ENCODE peak calls at places on chromosomes 2 and 18, in six cellular contexts. B, O, N, Q, Y and S are unnamed samples.

GRCh38 chr2:50401772-50402653 is 629.9 kb downstream of the NRXN1 start:
- DNase-seq in O (peak; percentile 61), B (peak; percentile 75), Q (peak; percentile 84), Y (peak; percentile 52), N (peak; percentile 70), S (peak; percentile 51)

GRCh38 chr18:65938592-65939372 is 188.0 kb downstream of the CDH7 start:
- DNase-seq in B (no peak), Q (peak; percentile 62), N (peak; percentile 36), O (peak; percentile 77), Y (no peak), S (peak; percentile 18)

GRCh38 chr2:239609583-239610310 is 208.9 kb upstream of the HDAC4 start:
- DNase-seq in N (no peak), B (no peak), Q (no peak), Y (no peak), O (peak; percentile 20), S (no peak)

GRCh38 chr2:235217814-235218213 is 266.0 kb downstream of the SH3BP4 start:
- DNase-seq in B (no peak), Y (peak; percentile 7), Q (no peak), N (no peak), O (no peak), S (peak; percentile 9)

GRCh38 chr2:28558918-28559317 is 63.1 kb downstream of the PLB1 start:
- DNase-seq in Q (no peak), N (no peak), B (no peak), O (no peak), Y (no peak), S (no peak)

GRCh38 chr2:150888337-150888736 is 373.3 kb downstream of the RBM43 start:
- DNase-seq in B (no peak), Q (no peak), O (no peak), Y (peak; percentile 72), N (no peak), S (peak; percentile 17)

GRCh38 chr2:230847883-230848388 is 16.8 kb upstream of the ITM2C start:
- DNase-seq in B (no peak), Q (peak; percentile 99), Y (peak; percentile 77), N (peak; percentile 96), O (peak; percentile 96), S (peak; percentile 82)

GRCh38 chr2:181457741-181458425 is 697 bp downstream of the ITGA4 start:
- DNase-seq in O (peak; percentile 43), N (no peak), B (peak; percentile 27), Y (peak; percentile 35), Q (no peak), S (peak; percentile 67)

GRCh38 chr18:62073882-62074281 is 113.0 kb downstream of the PIGN start:
- DNase-seq in Q (no peak), O (no peak), Y (no peak), N (no peak), B (no peak), S (no peak)

GRCh38 chr2:229164545-229165249 is 106.4 kb downstream of the PID1 start:
- DNase-seq in Y (peak; percentile 10), N (no peak), Q (no peak), B (no peak), O (no peak), S (peak; percentile 19)

GRCh38 chr2:186518945-186519344 is 32.9 kb downstream of the ZC3H15 start:
- DNase-seq in Q (no peak), B (no peak), Y (peak; percentile 67), N (peak; percentile 77), O (no peak), S (peak; percentile 90)

GRCh38 chr2:63827749-63828148 is 13.9 kb upstream of the UGP2 start:
- DNase-seq in N (peak; percentile 95), Q (no peak), B (no peak), O (no peak), Y (peak; percentile 88), S (peak; percentile 68)

GRCh38 chr18:26046419-26047077 is 43.9 kb downstream of the SS18 start:
- DNase-seq in O (no peak), N (no peak), B (no peak), Y (no peak), Q (no peak), S (no peak)

GRCh38 chr2:27494284-27494943 is 586 bp downstream of the FNDC4 start:
- DNase-seq in B (peak; percentile 29), N (peak; percentile 47), Y (peak; percentile 20), Q (peak; percentile 64), O (peak; percentile 43), S (peak; percentile 35)

GRCh38 chr18:32769242-32770180 is 3.3 kb downstream of the KLHL14 start:
- DNase-seq in Q (peak; percentile 75), B (no peak), O (peak; percentile 70), N (peak; percentile 35), Y (no peak), S (peak; percentile 33)

GRCh38 chr2:138615257-138615656 is 113.7 kb downstream of the SPOPL start:
- DNase-seq in Y (peak; percentile 80), O (no peak), Q (no peak), B (no peak), N (peak; percentile 96), S (peak; percentile 32)

GRCh38 chr2:67524236-67524635 is 127.1 kb downstream of the ETAA1 start:
- DNase-seq in Y (no peak), N (no peak), O (no peak), Q (no peak), B (no peak), S (peak; percentile 89)

GRCh38 chr2:85273732-85274731 is 53.8 kb downstream of the TGOLN2 start:
- DNase-seq in O (no peak), Y (peak; percentile 91), N (peak; percentile 53), B (no peak), Q (no peak), S (peak; percentile 80)

GRCh38 chr2:45069711-45070664 is 60.7 kb upstream of the SIX2 start:
- DNase-seq in Y (no peak), Q (peak; percentile 45), B (no peak), N (no peak), O (no peak), S (no peak)

GRCh38 chr2:239858179-239858578 is 167.0 kb downstream of the NDUFA10 start:
- DNase-seq in N (no peak), Q (no peak), B (peak; percentile 63), O (no peak), Y (no peak), S (no peak)

GRCh38 chr2:105754011-105754410 is 9.3 kb downstream of the NCK2 start:
- DNase-seq in O (no peak), N (no peak), Y (no peak), B (no peak), Q (no peak), S (no peak)

GRCh38 chr2:48983051-48983450 is 171.3 kb downstream of the FSHR start:
- DNase-seq in Y (no peak), Q (no peak), O (no peak), N (no peak), B (no peak), S (no peak)

GRCh38 chr2:218400167-218400929 is 680 bp downstream of the CTDSP1 start:
- DNase-seq in Q (peak; percentile 80), O (peak; percentile 60), Y (no peak), N (peak; percentile 31), B (peak; percentile 30), S (peak; percentile 47)

GRCh38 chr2:112821682-112822081 is 14.9 kb downstream of the IL1B start:
- DNase-seq in O (no peak), Y (no peak), Q (no peak), B (no peak), N (no peak), S (no peak)

GRCh38 chr18:49023281-49023937 is 72.6 kb upstream of the SMAD7 start:
- DNase-seq in N (no peak), Q (no peak), O (peak; percentile 25), Y (no peak), B (no peak), S (no peak)

GRCh38 chr2:183740241-183740640 is 616.0 kb downstream of the NUP35 start:
- DNase-seq in Q (no peak), N (peak; percentile 86), Y (no peak), O (no peak), B (no peak), S (no peak)

GRCh38 chr2:3462493-3463104 is 56.7 kb downstream of the ADI1 start:
- DNase-seq in N (no peak), O (no peak), Y (no peak), B (no peak), Q (no peak), S (no peak)

GRCh38 chr18:79400591-79401381 is 5.1 kb downstream of the NFATC1 start:
- DNase-seq in Y (no peak), B (no peak), O (no peak), N (no peak), Q (no peak), S (no peak)

GRCh38 chr2:54952978-54953456 is 97.2 kb downstream of the RTN4 start:
- DNase-seq in O (no peak), B (no peak), Y (no peak), N (no peak), Q (no peak), S (no peak)

GRCh38 chr18:10912790-10913560 is 236.4 kb downstream of the PIEZO2 start:
- DNase-seq in O (no peak), N (no peak), Y (peak; percentile 79), B (no peak), Q (no peak), S (peak; percentile 67)

GRCh38 chr18:10916865-10917264 is 232.5 kb downstream of the PIEZO2 start:
- DNase-seq in N (no peak), Y (no peak), O (no peak), B (no peak), Q (no peak), S (no peak)

GRCh38 chr18:10916387-10916786 is 233.0 kb downstream of the PIEZO2 start:
- DNase-seq in B (no peak), O (no peak), Q (no peak), N (no peak), Y (no peak), S (no peak)
- H4K91ac ChIP-seq in B (no peak overlapping the region), O (no peak overlapping the region), Q (no peak overlapping the region), N (no peak overlapping the region), Y (no peak overlapping the region), S (peak overlapping the region; percentile 64)

GRCh38 chr18:2293109-2293839 is 278.0 kb downstream of the METTL4 start:
- DNase-seq in O (no peak), N (peak; percentile 19), B (no peak), Y (no peak), Q (peak; percentile 55), S (no peak)
- H4K91ac ChIP-seq in O (no peak overlapping the region), N (no peak overlapping the region), B (no peak overlapping the region), Y (no peak overlapping the region), Q (no peak overlapping the region), S (no peak overlapping the region)

DNA sequence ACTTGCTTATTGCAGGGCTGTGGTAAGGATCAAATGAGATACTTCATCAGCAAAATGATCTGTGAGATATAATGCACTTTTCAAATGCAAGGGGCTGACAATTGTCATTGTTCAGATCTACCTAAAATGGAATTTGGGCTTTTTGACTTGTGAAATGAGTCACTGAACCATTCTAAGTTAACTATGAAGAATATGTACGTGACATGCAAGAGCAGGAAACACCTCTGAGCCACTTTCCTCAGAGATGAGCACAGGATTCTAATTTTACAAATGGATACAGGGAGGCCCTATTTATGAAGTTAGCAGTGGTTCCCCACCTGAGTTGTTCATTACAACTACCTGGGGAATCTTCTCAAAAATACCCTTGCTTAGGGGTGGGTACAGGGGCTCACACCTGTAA is 26.7 kb downstream of the CTLA4 start:
- DNase-seq in O (no peak), Q (no peak), B (no peak), Y (no peak), N (peak; percentile 72), S (no peak)
- H4K91ac ChIP-seq in O (no peak overlapping the region), Q (no peak overlapping the region), B (no peak overlapping the region), Y (no peak overlapping the region), N (no peak overlapping the region), S (no peak overlapping the region)

DNA sequence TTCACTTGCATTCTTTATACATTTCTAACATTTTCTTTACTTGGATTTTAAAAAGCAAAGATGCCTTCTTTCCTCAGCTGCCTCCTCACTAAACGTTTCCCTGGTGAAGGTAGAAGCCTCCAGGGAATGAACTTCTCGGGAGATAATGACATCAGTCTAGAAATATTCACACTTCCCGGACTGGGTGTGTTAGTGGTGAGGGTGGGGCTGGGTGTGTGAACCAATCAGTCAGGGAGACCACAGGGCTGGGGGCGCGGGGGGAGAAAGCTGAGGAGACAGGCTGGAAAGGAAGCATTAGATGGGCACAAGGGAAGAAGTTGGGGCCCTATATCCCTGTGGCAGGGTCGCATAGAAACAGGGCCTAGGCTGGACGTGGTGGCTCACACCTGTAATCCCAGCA is 58.9 kb upstream of the BOD1L2 start:
- DNase-seq in N (peak; percentile 29), Q (no peak), Y (no peak), B (no peak), O (no peak), S (no peak)
- H4K91ac ChIP-seq in N (no peak overlapping the region), Q (no peak overlapping the region), Y (no peak overlapping the region), B (no peak overlapping the region), O (no peak overlapping the region), S (no peak overlapping the region)